ENCODE peak calls at places on chromosomes 4 and X, in eight cellular contexts. B is fibroblast of mammary gland; U is posterior vena cava; N is upper lobe of right lung; P is occipital lobe; S is frontal cortex; M is CD8-positive, alpha-beta memory T cell; V is D341Med. F is an unnamed sample.

GRCh38 chrX:362351-362750 is 24.4 kb downstream of the PPP2R3B start:
- DNase-seq in B (no peak), U (peak; percentile 57), N (peak; percentile 43), P (no peak), S (no peak), M (no peak), V (no peak), F (no peak)

GRCh38 chrX:31316340-31316991 is 244.6 kb upstream of the FTHL17 start:
- DNase-seq in B (no peak), U (no peak), N (no peak), P (no peak), S (no peak), M (no peak), V (no peak), F (no peak)

GRCh38 chr4:126106658-126107057 is 791.9 kb downstream of the FAT4 start:
- DNase-seq in B (peak; percentile 6), U (no peak), N (no peak), P (no peak), S (no peak), M (no peak), V (peak; percentile 29), F (no peak)

GRCh38 chr4:98260579-98261290 is 449 bp upstream of the RAP1GDS1 start:
- DNase-seq in B (peak; percentile 93), U (peak; percentile 98), N (peak; percentile 99), P (peak; percentile 93), S (peak; percentile 95), M (peak; percentile 85), V (peak; percentile 79), F (peak; percentile 92)

GRCh38 chrX:13489451-13489850 is 80.0 kb upstream of the EGFL6 start:
- DNase-seq in B (peak; percentile 86), U (peak; percentile 90), N (peak; percentile 61), P (no peak), S (no peak), M (no peak), V (no peak), F (no peak)

GRCh38 chr4:30632751-30633150 is 87.4 kb upstream of the PCDH7 start:
- DNase-seq in B (no peak), U (no peak), N (no peak), P (no peak), S (no peak), M (no peak), V (no peak), F (no peak)

GRCh38 chr4:150152764-150153163 is 74.5 kb downstream of the DCLK2 start:
- DNase-seq in B (peak; percentile 70), U (no peak), N (no peak), P (no peak), S (no peak), M (no peak), V (no peak), F (no peak)

GRCh38 chr4:84870398-84871163 is 95.9 kb downstream of the WDFY3 start:
- DNase-seq in B (peak; percentile 24), U (no peak), N (no peak), P (no peak), S (no peak), M (no peak), V (no peak), F (no peak)

GRCh38 chr4:122540827-122541226 is 80.0 kb downstream of the IL21 start:
- DNase-seq in B (no peak), U (no peak), N (no peak), P (no peak), S (no peak), M (no peak), V (no peak), F (no peak)

GRCh38 chr4:17027495-17027894 is 129.1 kb upstream of the LDB2 start:
- DNase-seq in B (peak; percentile 99), U (no peak), N (no peak), P (peak; percentile 2), S (no peak), M (no peak), V (no peak), F (no peak)

GRCh38 chrX:38052096-38052495 is 45.7 kb downstream of the SYTL5 start:
- DNase-seq in B (peak; percentile 95), U (no peak), N (no peak), P (no peak), S (no peak), M (no peak), V (no peak), F (no peak)

GRCh38 chr4:122005064-122005755 is 53.4 kb upstream of the TRPC3 start:
- DNase-seq in B (no peak), U (no peak), N (no peak), P (no peak), S (no peak), M (no peak), V (no peak), F (no peak)

GRCh38 chrX:100478714-100479113 is 68.6 kb upstream of the PCDH19 start:
- DNase-seq in B (no peak), U (no peak), N (no peak), P (no peak), S (no peak), M (no peak), V (no peak), F (no peak)

GRCh38 chrX:63466690-63467089 is 115.6 kb upstream of the SPIN4 start:
- DNase-seq in B (no peak), U (no peak), N (no peak), P (no peak), S (no peak), M (no peak), V (no peak), F (no peak)

GRCh38 chrX:40087574-40088298 is 10.0 kb downstream of the BCOR start:
- DNase-seq in B (no peak), U (no peak), N (no peak), P (no peak), S (no peak), M (no peak), V (no peak), F (no peak)

GRCh38 chr4:108840426-108840975 is 77.6 kb upstream of the ETNPPL start:
- DNase-seq in B (no peak), U (no peak), N (no peak), P (no peak), S (no peak), M (no peak), V (no peak), F (no peak)

GRCh38 chr4:1767058-1767769 is 25.9 kb upstream of the FGFR3 start:
- DNase-seq in B (peak; percentile 5), U (no peak), N (no peak), P (no peak), S (peak; percentile 66), M (no peak), V (peak; percentile 90), F (no peak)

GRCh38 chr4:154492288-154492687 is 689 bp upstream of the DCHS2 start:
- DNase-seq in B (no peak), U (no peak), N (no peak), P (no peak), S (no peak), M (no peak), V (no peak), F (no peak)

GRCh38 chr4:29972121-29972520 is 748.0 kb upstream of the PCDH7 start:
- DNase-seq in B (peak; percentile 10), U (no peak), N (no peak), P (no peak), S (no peak), M (no peak), V (no peak), F (no peak)

F was measured in C1 segment of cervical spinal cord.